ENCODE peak calls at places on chromosomes 1 and 21, in four cellular contexts. B is mesendoderm, Z is heart left ventricle, Y is lower leg skin. U is an unnamed sample.

GRCh38 chr1:23793018-23793781 is 2.3 kb downstream of the LYPLA2 start:
- DNase-seq in B (peak), Z (peak), Y (no peak), U (no peak)

GRCh38 chr1:186535388-186536133 is 74.6 kb upstream of the PDC start:
- DNase-seq in B (no peak), Z (no peak), Y (no peak), U (no peak)

GRCh38 chr1:91876040-91876470 is 9.9 kb downstream of the TGFBR3 start:
- DNase-seq in B (peak), Z (no peak), Y (no peak), U (no peak)

GRCh38 chr1:243257189-243257588 is 1.3 kb downstream of the SDCCAG8 start:
- DNase-seq in B (no peak), Z (no peak), Y (no peak), U (no peak)

GRCh38 chr1:228038387-228039005 is 31.7 kb downstream of the WNT3A start:
- DNase-seq in B (no peak), Z (no peak), Y (no peak), U (no peak)

GRCh38 chr1:29120955-29121485 is 2.7 kb downstream of the TMEM200B start:
- DNase-seq in B (peak), Z (peak), Y (no peak), U (peak)

GRCh38 chr21:33268736-33269441 is 2.7 kb downstream of the IL10RB start:
- DNase-seq in B (no peak), Z (no peak), Y (peak), U (no peak)

GRCh38 chr1:29744684-29745490 is 508.6 kb downstream of the PTPRU start:
- DNase-seq in B (no peak), Z (no peak), Y (no peak), U (no peak)

GRCh38 chr1:6614019-6614952 is 755 bp downstream of the PHF13 start:
- DNase-seq in B (peak), Z (peak), Y (no peak), U (no peak)

GRCh38 chr1:899636-900317 is 23.9 kb upstream of the SAMD11 start:
- DNase-seq in B (no peak), Z (no peak), Y (no peak), U (no peak)

GRCh38 chr1:240207073-240207709 is 115.5 kb downstream of the FMN2 start:
- DNase-seq in B (no peak), Z (no peak), Y (no peak), U (no peak)

GRCh38 chr21:36548866-36549265 is 68.9 kb upstream of the CLDN14 start:
- DNase-seq in B (no peak), Z (no peak), Y (no peak), U (no peak)

GRCh38 chr21:15233611-15234010 is 168.8 kb upstream of the NRIP1 start:
- DNase-seq in B (no peak), Z (no peak), Y (no peak), U (no peak)

GRCh38 chr1:198361373-198361772 is 179.1 kb downstream of the ATP6V1G3 start:
- DNase-seq in B (no peak), Z (no peak), Y (no peak), U (peak)

GRCh38 chr1:246566808-246567154 is 525 bp downstream of the CNST start:
- DNase-seq in B (no peak), Z (peak), Y (no peak), U (no peak)

GRCh38 chr1:2805801-2806430 is 4.4 kb upstream of the TTC34 start:
- DNase-seq in B (no peak), Z (no peak), Y (no peak), U (no peak)

GRCh38 chr1:15803380-15803779 is 4.1 kb downstream of the UQCRHL start:
- DNase-seq in B (peak), Z (no peak), Y (no peak), U (no peak)

GRCh38 chr21:39183272-39184049 is at the start of gene PSMG1:
- DNase-seq in B (peak), Z (peak), Y (peak), U (peak)

GRCh38 chr1:102733491-102734236 is 374.7 kb downstream of the COL11A1 start:
- DNase-seq in B (no peak), Z (no peak), Y (no peak), U (no peak)

GRCh38 chr1:234604726-234605492 is 5.1 kb downstream of the IRF2BP2 start:
- DNase-seq in B (no peak), Z (no peak), Y (no peak), U (peak)

GRCh38 chr1:203451849-203452784 is 23.5 kb upstream of the PRELP start:
- DNase-seq in B (no peak), Z (no peak), Y (no peak), U (no peak)

GRCh38 chr1:112396668-112397025 is 633 bp downstream of the CTTNBP2NL start:
- DNase-seq in B (peak), Z (no peak), Y (no peak), U (no peak)

GRCh38 chr1:100404816-100405215 is 52.5 kb downstream of the CDC14A start:
- DNase-seq in B (no peak), Z (no peak), Y (no peak), U (no peak)

GRCh38 chr21:46094401-46095105 is 3.4 kb upstream of the COL6A2 start:
- DNase-seq in B (no peak), Z (no peak), Y (no peak), U (no peak)

GRCh38 chr21:46096997-46097825 is 701 bp upstream of the COL6A2 start:
- DNase-seq in B (no peak), Z (peak), Y (peak), U (no peak)

GRCh38 chr21:46095106-46095719 is 2.7 kb upstream of the COL6A2 start:
- DNase-seq in B (no peak), Z (peak), Y (peak), U (no peak)

GRCh38 chr21:46096596-46096981 is 1.3 kb upstream of the COL6A2 start:
- DNase-seq in B (no peak), Z (no peak), Y (no peak), U (no peak)

DNA sequence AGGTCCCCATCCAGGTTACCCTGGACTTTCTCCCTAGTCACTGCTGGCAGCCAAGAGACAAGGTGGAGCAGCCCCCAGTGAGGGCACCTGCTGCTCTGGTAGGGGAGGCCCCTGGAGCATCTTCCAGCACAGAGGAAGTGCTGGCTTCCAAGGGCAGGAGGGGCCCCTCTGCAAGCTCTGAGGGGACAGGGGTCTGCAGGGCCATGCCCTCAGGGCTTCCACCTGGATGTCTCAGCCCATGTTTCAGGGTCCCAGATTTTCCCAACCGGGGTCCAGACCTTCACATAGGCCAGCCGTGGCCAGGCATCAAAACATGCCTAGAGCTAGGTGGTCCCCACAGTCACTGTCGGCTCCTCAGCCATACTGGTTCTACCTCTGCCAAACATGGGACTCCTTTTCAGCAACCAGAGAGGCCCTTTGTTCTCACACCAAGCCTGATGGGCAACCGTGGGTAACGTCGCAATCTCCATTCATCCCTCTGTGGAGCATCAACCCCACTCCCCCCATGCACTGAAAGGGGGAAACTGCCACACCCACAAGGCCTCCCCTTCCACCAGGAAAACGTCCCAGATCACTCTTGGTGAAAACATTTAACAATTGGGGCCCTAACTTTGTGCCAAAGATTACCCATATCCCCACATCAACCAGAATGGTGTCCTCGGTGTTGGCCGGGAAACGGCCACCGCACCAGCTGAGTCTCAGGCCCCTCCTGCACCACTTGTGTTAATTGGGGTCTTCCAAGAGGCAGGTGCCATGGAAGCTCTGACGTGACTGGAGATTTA is 1.9 kb upstream of the COL6A2 start:
- DNase-seq in B (no peak), Z (no peak), Y (peak), U (no peak)
- H3K4me3 ChIP-seq in B (no peak), Z (no peak), Y (no peak), U (no peak)

GRCh38 chr1:226728448-226728847 is 10.6 kb downstream of the ITPKB start:
- DNase-seq in B (no peak), Z (no peak), Y (no peak), U (no peak)
- H3K4me3 ChIP-seq in B (no peak), Z (no peak), Y (no peak), U (no peak)

GRCh38 chr1:207298666-207299065 is 22.8 kb upstream of the CD55 start:
- DNase-seq in B (no peak), Z (no peak), Y (no peak), U (no peak)
- H3K4me3 ChIP-seq in B (no peak), Z (peak), Y (no peak), U (no peak)

GRCh38 chr1:11691928-11692711 is 610 bp downstream of the DRAXIN start:
- DNase-seq in B (no peak), Z (no peak), Y (no peak), U (no peak)

GRCh38 chr1:11691302-11691914 is at the start of gene DRAXIN:
- DNase-seq in B (peak), Z (no peak), Y (no peak), U (no peak)

GRCh38 chr1:11693917-11694316 is 2.4 kb downstream of the DRAXIN start:
- DNase-seq in B (no peak), Z (no peak), Y (no peak), U (no peak)

GRCh38 chr1:11690669-11691301 is 725 bp upstream of the DRAXIN start:
- DNase-seq in B (peak), Z (no peak), Y (no peak), U (no peak)

DNA sequence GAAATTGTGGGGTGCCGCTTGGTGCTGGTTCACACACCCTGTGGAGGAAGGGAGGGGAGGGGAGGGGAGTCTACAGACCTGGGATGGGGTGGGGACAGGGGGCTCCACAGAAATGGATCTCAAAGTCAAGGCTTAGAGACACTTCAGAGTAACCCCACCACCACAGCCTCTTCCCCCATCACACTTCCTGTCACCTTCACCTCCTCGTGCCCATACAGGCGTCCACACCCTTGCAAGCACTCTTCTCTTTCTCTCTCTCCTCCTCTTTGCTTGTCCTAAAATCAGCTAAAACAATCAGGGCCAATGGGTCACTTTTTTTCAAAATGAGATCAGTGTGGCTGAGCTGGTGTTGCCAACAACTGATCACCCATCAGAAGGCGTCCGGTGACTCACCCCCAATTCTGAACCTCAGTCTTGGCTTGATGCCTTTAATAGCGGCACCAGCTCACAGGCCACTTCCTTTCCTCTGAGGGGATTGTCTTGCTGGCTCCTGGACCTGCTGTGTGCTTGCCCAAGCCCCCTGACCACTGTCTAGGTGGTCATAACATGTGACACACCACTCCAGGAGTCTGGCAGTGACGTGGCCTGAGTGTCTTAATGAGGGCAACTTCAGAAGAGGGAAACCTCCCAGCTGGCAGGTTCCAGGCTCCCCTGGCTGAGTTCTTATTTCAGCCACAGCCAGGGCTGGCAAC is 1.5 kb downstream of the DRAXIN start:
- DNase-seq in B (no peak), Z (no peak), Y (peak), U (no peak)
- H3K4me3 ChIP-seq in B (no peak), Z (no peak), Y (no peak), U (no peak)

GRCh38 chr21:44917446-44918106 is 3.1 kb downstream of the ITGB2 start:
- DNase-seq in B (no peak), Z (no peak), Y (no peak), U (no peak)

GRCh38 chr21:44919111-44919912 is 1.4 kb downstream of the ITGB2 start:
- DNase-seq in B (no peak), Z (no peak), Y (no peak), U (peak)

GRCh38 chr21:44918107-44918470 is 2.6 kb downstream of the ITGB2 start:
- DNase-seq in B (no peak), Z (no peak), Y (no peak), U (no peak)

GRCh38 chr21:44918581-44919033 is 2.1 kb downstream of the ITGB2 start:
- DNase-seq in B (peak), Z (no peak), Y (no peak), U (no peak)

GRCh38 chr21:44916965-44917364 is 3.7 kb downstream of the ITGB2 start:
- DNase-seq in B (no peak), Z (no peak), Y (no peak), U (no peak)
- H3K4me3 ChIP-seq in B (no peak), Z (peak), Y (no peak), U (no peak)

GRCh38 chr21:31559368-31560119 is 99.9 kb upstream of the SOD1 start:
- DNase-seq in B (peak), Z (peak), Y (peak), U (no peak)
- H3K4me3 ChIP-seq in B (peak), Z (peak), Y (peak), U (no peak)

GRCh38 chr1:206116873-206117150 is 376 bp downstream of the AVPR1B start:
- DNase-seq in B (no peak), Z (no peak), Y (no peak), U (no peak)

GRCh38 chr1:206115791-206116190 is 1.4 kb downstream of the AVPR1B start:
- DNase-seq in B (no peak), Z (no peak), Y (no peak), U (no peak)

GRCh38 chr1:206114692-206115430 is 2.3 kb downstream of the AVPR1B start:
- DNase-seq in B (no peak), Z (no peak), Y (no peak), U (no peak)

GRCh38 chr1:206116191-206116872 is 856 bp downstream of the AVPR1B start:
- DNase-seq in B (no peak), Z (no peak), Y (no peak), U (no peak)

DNA sequence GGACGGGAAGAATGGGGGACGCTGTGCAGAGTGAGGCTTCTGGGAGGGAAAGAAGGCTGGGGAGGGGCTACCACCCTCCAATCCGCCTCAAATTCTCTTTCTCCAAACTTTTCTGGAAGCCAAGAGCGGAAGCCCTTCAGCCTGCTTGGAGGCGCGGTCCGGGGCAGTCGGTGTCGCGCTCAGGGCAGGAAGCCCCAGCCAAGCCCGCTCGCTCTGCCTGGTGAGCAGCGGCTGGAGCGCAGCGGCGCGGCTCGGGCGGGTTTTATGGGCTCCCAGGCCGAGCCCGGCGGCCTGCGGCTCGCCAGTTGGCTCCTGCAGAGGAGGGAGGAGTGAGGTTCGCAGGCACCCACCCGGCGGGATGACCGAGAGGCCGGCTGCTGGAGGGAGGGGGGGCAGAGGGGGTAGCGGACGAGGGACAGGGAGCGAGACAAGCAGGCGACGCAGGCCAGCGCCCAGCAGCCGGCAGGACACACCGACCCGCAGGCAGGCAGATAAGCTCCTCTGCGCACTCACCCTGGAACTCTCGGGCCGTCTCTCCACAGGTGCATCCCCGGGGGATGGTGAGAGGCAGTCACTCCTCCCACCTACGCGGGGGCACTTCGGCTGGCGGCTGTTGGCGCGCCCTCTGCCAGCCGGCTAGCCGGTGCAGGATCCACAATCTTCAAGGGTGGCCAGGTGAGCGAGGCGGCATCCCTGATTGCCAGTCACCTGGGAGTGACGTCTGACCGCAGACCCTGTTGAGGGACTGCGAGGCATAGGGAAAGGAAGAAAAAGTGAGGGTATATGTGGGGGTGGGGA is at the start of gene AVPR1B:
- DNase-seq in B (peak), Z (peak), Y (no peak), U (peak)
- H3K4me3 ChIP-seq in B (peak), Z (peak), Y (no peak), U (peak)

GRCh38 chr1:39632491-39633417 is 6.7 kb downstream of the HEYL start:
- DNase-seq in B (peak), Z (peak), Y (no peak), U (no peak)
- H3K4me3 ChIP-seq in B (no peak), Z (peak), Y (no peak), U (no peak)

GRCh38 chr1:84365225-84366221 is 32.8 kb upstream of the DNASE2B start:
- DNase-seq in B (no peak), Z (no peak), Y (peak), U (peak)

GRCh38 chr1:84367219-84367618 is 31.1 kb upstream of the DNASE2B start:
- DNase-seq in B (no peak), Z (no peak), Y (no peak), U (no peak)

GRCh38 chr1:84368441-84368840 is 29.8 kb upstream of the DNASE2B start:
- DNase-seq in B (no peak), Z (no peak), Y (no peak), U (no peak)

GRCh38 chr1:84363622-84364021 is 34.7 kb upstream of the DNASE2B start:
- DNase-seq in B (no peak), Z (no peak), Y (no peak), U (no peak)

GRCh38 chr1:84366786-84367185 is 31.5 kb upstream of the DNASE2B start:
- DNase-seq in B (no peak), Z (no peak), Y (no peak), U (no peak)
- H3K4me3 ChIP-seq in B (no peak), Z (no peak), Y (no peak), U (no peak)

DNA sequence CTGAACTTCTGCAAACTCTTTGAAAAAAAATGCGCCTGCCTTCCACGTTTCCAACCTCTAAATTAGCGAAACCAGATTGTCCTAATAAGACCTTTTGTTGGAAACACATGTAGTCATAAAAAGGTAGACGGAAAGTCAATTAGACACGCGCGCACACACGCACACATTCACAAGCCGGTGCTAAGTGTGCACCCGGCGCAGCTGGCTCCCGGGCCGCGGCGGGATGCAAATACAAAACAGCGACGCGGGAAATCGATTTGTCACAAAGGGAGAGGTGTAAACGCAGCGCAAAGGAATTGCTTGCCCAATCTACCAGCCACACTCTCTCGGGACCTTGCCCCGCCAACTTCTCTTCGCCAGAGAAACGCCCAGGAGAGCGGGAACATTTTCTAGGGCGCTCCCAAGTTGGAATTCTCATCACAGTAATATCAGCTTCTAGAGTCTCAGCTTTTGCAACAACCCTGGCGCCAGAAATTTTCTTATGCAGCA is 4.4 kb downstream of the PRRX1 start:
- DNase-seq in B (peak), Z (no peak), Y (no peak), U (no peak)
- H3K4me3 ChIP-seq in B (no peak), Z (peak), Y (no peak), U (no peak)